ENCODE peak calls at places on chromosomes 5 and 9, in seven cellular contexts. One of them, this sample, is unnamed.

GRCh38 chr5:57009811-57010210 is 57.9 kb upstream of the MIER3 start:
- DNase-seq in EL: no peak
- DNase-seq in aorta: no peak
- DNase-seq in T-helper 9 cell: no peak
- DNase-seq in stimulated activated CD4-positive, alpha-beta T cell treated with anti-CD3 and anti-CD28 coated beads, Interleukin-1b, Interleukin-23, amount 100 ng/mL, for 1 hour: no peak
- DNase-seq in AG08395: no peak
- DNase-seq in stimulated activated CD8-positive, alpha-beta memory T cell treated with anti-CD3 and anti-CD28 coated beads, Interleukin-12 subunit alpha, Interleukin-12 subunit beta, amount 100 ng/mL, for 1 hour: no peak
- DNase-seq in this sample: no peak

GRCh38 chr5:2496126-2496525 is 255.4 kb downstream of the IRX2 start:
- DNase-seq in EL: no peak
- DNase-seq in aorta: no peak
- DNase-seq in T-helper 9 cell: no peak
- DNase-seq in stimulated activated CD4-positive, alpha-beta T cell treated with anti-CD3 and anti-CD28 coated beads, Interleukin-1b, Interleukin-23, amount 100 ng/mL, for 1 hour: no peak
- DNase-seq in AG08395: no peak
- DNase-seq in stimulated activated CD8-positive, alpha-beta memory T cell treated with anti-CD3 and anti-CD28 coated beads, Interleukin-12 subunit alpha, Interleukin-12 subunit beta, amount 100 ng/mL, for 1 hour: no peak
- DNase-seq in this sample: no peak

GRCh38 chr9:109014267-109015025 is 1.1 kb upstream of the CTNNAL1 start:
- DNase-seq in EL: no peak
- DNase-seq in aorta: no peak
- DNase-seq in T-helper 9 cell: no peak
- DNase-seq in stimulated activated CD4-positive, alpha-beta T cell treated with anti-CD3 and anti-CD28 coated beads, Interleukin-1b, Interleukin-23, amount 100 ng/mL, for 1 hour: no peak
- DNase-seq in AG08395: peak
- DNase-seq in stimulated activated CD8-positive, alpha-beta memory T cell treated with anti-CD3 and anti-CD28 coated beads, Interleukin-12 subunit alpha, Interleukin-12 subunit beta, amount 100 ng/mL, for 1 hour: no peak
- DNase-seq in this sample: no peak

GRCh38 chr5:146002491-146002890 is 66.1 kb downstream of the SH3RF2 start:
- DNase-seq in EL: no peak
- DNase-seq in aorta: no peak
- DNase-seq in T-helper 9 cell: no peak
- DNase-seq in stimulated activated CD4-positive, alpha-beta T cell treated with anti-CD3 and anti-CD28 coated beads, Interleukin-1b, Interleukin-23, amount 100 ng/mL, for 1 hour: no peak
- DNase-seq in AG08395: no peak
- DNase-seq in stimulated activated CD8-positive, alpha-beta memory T cell treated with anti-CD3 and anti-CD28 coated beads, Interleukin-12 subunit alpha, Interleukin-12 subunit beta, amount 100 ng/mL, for 1 hour: no peak
- DNase-seq in this sample: no peak

GRCh38 chr5:176844706-176845391 is 34.5 kb downstream of the UNC5A start:
- DNase-seq in EL: peak
- DNase-seq in aorta: no peak
- DNase-seq in T-helper 9 cell: no peak
- DNase-seq in stimulated activated CD4-positive, alpha-beta T cell treated with anti-CD3 and anti-CD28 coated beads, Interleukin-1b, Interleukin-23, amount 100 ng/mL, for 1 hour: no peak
- DNase-seq in AG08395: peak
- DNase-seq in stimulated activated CD8-positive, alpha-beta memory T cell treated with anti-CD3 and anti-CD28 coated beads, Interleukin-12 subunit alpha, Interleukin-12 subunit beta, amount 100 ng/mL, for 1 hour: no peak
- DNase-seq in this sample: no peak

GRCh38 chr5:154962494-154962893 is 21.6 kb downstream of the MRPL22 start:
- DNase-seq in EL: peak
- DNase-seq in aorta: no peak
- DNase-seq in T-helper 9 cell: no peak
- DNase-seq in stimulated activated CD4-positive, alpha-beta T cell treated with anti-CD3 and anti-CD28 coated beads, Interleukin-1b, Interleukin-23, amount 100 ng/mL, for 1 hour: no peak
- DNase-seq in AG08395: peak
- DNase-seq in stimulated activated CD8-positive, alpha-beta memory T cell treated with anti-CD3 and anti-CD28 coated beads, Interleukin-12 subunit alpha, Interleukin-12 subunit beta, amount 100 ng/mL, for 1 hour: no peak
- DNase-seq in this sample: no peak

GRCh38 chr5:149426931-149427330 is 47.8 kb upstream of the IL17B start:
- DNase-seq in EL: peak
- DNase-seq in aorta: no peak
- DNase-seq in T-helper 9 cell: no peak
- DNase-seq in stimulated activated CD4-positive, alpha-beta T cell treated with anti-CD3 and anti-CD28 coated beads, Interleukin-1b, Interleukin-23, amount 100 ng/mL, for 1 hour: no peak
- DNase-seq in AG08395: no peak
- DNase-seq in stimulated activated CD8-positive, alpha-beta memory T cell treated with anti-CD3 and anti-CD28 coated beads, Interleukin-12 subunit alpha, Interleukin-12 subunit beta, amount 100 ng/mL, for 1 hour: no peak
- DNase-seq in this sample: no peak

GRCh38 chr9:129140397-129141065 is 29.3 kb downstream of the PTPA start:
- DNase-seq in EL: peak
- DNase-seq in aorta: no peak
- DNase-seq in T-helper 9 cell: no peak
- DNase-seq in stimulated activated CD4-positive, alpha-beta T cell treated with anti-CD3 and anti-CD28 coated beads, Interleukin-1b, Interleukin-23, amount 100 ng/mL, for 1 hour: no peak
- DNase-seq in AG08395: no peak
- DNase-seq in stimulated activated CD8-positive, alpha-beta memory T cell treated with anti-CD3 and anti-CD28 coated beads, Interleukin-12 subunit alpha, Interleukin-12 subunit beta, amount 100 ng/mL, for 1 hour: no peak
- DNase-seq in this sample: no peak

GRCh38 chr9:8877753-8878494 is 1078.3 kb upstream of the DMAC1 start:
- DNase-seq in EL: no peak
- DNase-seq in aorta: no peak
- DNase-seq in T-helper 9 cell: no peak
- DNase-seq in stimulated activated CD4-positive, alpha-beta T cell treated with anti-CD3 and anti-CD28 coated beads, Interleukin-1b, Interleukin-23, amount 100 ng/mL, for 1 hour: no peak
- DNase-seq in AG08395: no peak
- DNase-seq in stimulated activated CD8-positive, alpha-beta memory T cell treated with anti-CD3 and anti-CD28 coated beads, Interleukin-12 subunit alpha, Interleukin-12 subunit beta, amount 100 ng/mL, for 1 hour: no peak
- DNase-seq in this sample: no peak

GRCh38 chr9:109342878-109343277 is 22.0 kb upstream of the EPB41L4B start:
- DNase-seq in EL: no peak
- DNase-seq in aorta: no peak
- DNase-seq in T-helper 9 cell: no peak
- DNase-seq in stimulated activated CD4-positive, alpha-beta T cell treated with anti-CD3 and anti-CD28 coated beads, Interleukin-1b, Interleukin-23, amount 100 ng/mL, for 1 hour: no peak
- DNase-seq in AG08395: no peak
- DNase-seq in stimulated activated CD8-positive, alpha-beta memory T cell treated with anti-CD3 and anti-CD28 coated beads, Interleukin-12 subunit alpha, Interleukin-12 subunit beta, amount 100 ng/mL, for 1 hour: no peak
- DNase-seq in this sample: no peak

GRCh38 chr5:122313001-122313402 is 965 bp downstream of the SNCAIP start:
- DNase-seq in EL: peak
- DNase-seq in aorta: no peak
- DNase-seq in T-helper 9 cell: no peak
- DNase-seq in stimulated activated CD4-positive, alpha-beta T cell treated with anti-CD3 and anti-CD28 coated beads, Interleukin-1b, Interleukin-23, amount 100 ng/mL, for 1 hour: no peak
- DNase-seq in AG08395: peak
- DNase-seq in stimulated activated CD8-positive, alpha-beta memory T cell treated with anti-CD3 and anti-CD28 coated beads, Interleukin-12 subunit alpha, Interleukin-12 subunit beta, amount 100 ng/mL, for 1 hour: no peak
- DNase-seq in this sample: no peak

GRCh38 chr9:12813960-12814876 is 39.4 kb downstream of the LURAP1L start:
- DNase-seq in EL: peak
- DNase-seq in aorta: peak
- DNase-seq in T-helper 9 cell: no peak
- DNase-seq in stimulated activated CD4-positive, alpha-beta T cell treated with anti-CD3 and anti-CD28 coated beads, Interleukin-1b, Interleukin-23, amount 100 ng/mL, for 1 hour: no peak
- DNase-seq in AG08395: peak
- DNase-seq in stimulated activated CD8-positive, alpha-beta memory T cell treated with anti-CD3 and anti-CD28 coated beads, Interleukin-12 subunit alpha, Interleukin-12 subunit beta, amount 100 ng/mL, for 1 hour: no peak
- DNase-seq in this sample: peak

GRCh38 chr5:76601470-76601869 is 21.7 kb downstream of the F2RL2 start:
- DNase-seq in EL: peak
- DNase-seq in aorta: no peak
- DNase-seq in T-helper 9 cell: no peak
- DNase-seq in stimulated activated CD4-positive, alpha-beta T cell treated with anti-CD3 and anti-CD28 coated beads, Interleukin-1b, Interleukin-23, amount 100 ng/mL, for 1 hour: no peak
- DNase-seq in AG08395: peak
- DNase-seq in stimulated activated CD8-positive, alpha-beta memory T cell treated with anti-CD3 and anti-CD28 coated beads, Interleukin-12 subunit alpha, Interleukin-12 subunit beta, amount 100 ng/mL, for 1 hour: peak
- DNase-seq in this sample: no peak

GRCh38 chr9:108665856-108666784 is 189.7 kb downstream of the ACTL7B start:
- DNase-seq in EL: peak
- DNase-seq in aorta: no peak
- DNase-seq in T-helper 9 cell: no peak
- DNase-seq in stimulated activated CD4-positive, alpha-beta T cell treated with anti-CD3 and anti-CD28 coated beads, Interleukin-1b, Interleukin-23, amount 100 ng/mL, for 1 hour: no peak
- DNase-seq in AG08395: peak
- DNase-seq in stimulated activated CD8-positive, alpha-beta memory T cell treated with anti-CD3 and anti-CD28 coated beads, Interleukin-12 subunit alpha, Interleukin-12 subunit beta, amount 100 ng/mL, for 1 hour: no peak
- DNase-seq in this sample: no peak

GRCh38 chr5:79802404-79802803 is 112.8 kb downstream of the CMYA5 start:
- DNase-seq in EL: no peak
- DNase-seq in aorta: no peak
- DNase-seq in T-helper 9 cell: no peak
- DNase-seq in stimulated activated CD4-positive, alpha-beta T cell treated with anti-CD3 and anti-CD28 coated beads, Interleukin-1b, Interleukin-23, amount 100 ng/mL, for 1 hour: no peak
- DNase-seq in AG08395: no peak
- DNase-seq in stimulated activated CD8-positive, alpha-beta memory T cell treated with anti-CD3 and anti-CD28 coated beads, Interleukin-12 subunit alpha, Interleukin-12 subunit beta, amount 100 ng/mL, for 1 hour: no peak
- DNase-seq in this sample: no peak

GRCh38 chr9:78899006-78899405 is 602.1 kb downstream of the PSAT1 start:
- DNase-seq in EL: no peak
- DNase-seq in aorta: no peak
- DNase-seq in T-helper 9 cell: no peak
- DNase-seq in stimulated activated CD4-positive, alpha-beta T cell treated with anti-CD3 and anti-CD28 coated beads, Interleukin-1b, Interleukin-23, amount 100 ng/mL, for 1 hour: no peak
- DNase-seq in AG08395: no peak
- DNase-seq in stimulated activated CD8-positive, alpha-beta memory T cell treated with anti-CD3 and anti-CD28 coated beads, Interleukin-12 subunit alpha, Interleukin-12 subunit beta, amount 100 ng/mL, for 1 hour: no peak
- DNase-seq in this sample: no peak

GRCh38 chr9:1982074-1982473 is 33.1 kb upstream of the SMARCA2 start:
- DNase-seq in EL: no peak
- DNase-seq in aorta: no peak
- DNase-seq in T-helper 9 cell: no peak
- DNase-seq in stimulated activated CD4-positive, alpha-beta T cell treated with anti-CD3 and anti-CD28 coated beads, Interleukin-1b, Interleukin-23, amount 100 ng/mL, for 1 hour: no peak
- DNase-seq in AG08395: no peak
- DNase-seq in stimulated activated CD8-positive, alpha-beta memory T cell treated with anti-CD3 and anti-CD28 coated beads, Interleukin-12 subunit alpha, Interleukin-12 subunit beta, amount 100 ng/mL, for 1 hour: no peak
- DNase-seq in this sample: no peak

GRCh38 chr9:93904649-93905472 is 50.3 kb downstream of the BARX1 start:
- DNase-seq in EL: no peak
- DNase-seq in aorta: peak
- DNase-seq in T-helper 9 cell: no peak
- DNase-seq in stimulated activated CD4-positive, alpha-beta T cell treated with anti-CD3 and anti-CD28 coated beads, Interleukin-1b, Interleukin-23, amount 100 ng/mL, for 1 hour: no peak
- DNase-seq in AG08395: no peak
- DNase-seq in stimulated activated CD8-positive, alpha-beta memory T cell treated with anti-CD3 and anti-CD28 coated beads, Interleukin-12 subunit alpha, Interleukin-12 subunit beta, amount 100 ng/mL, for 1 hour: no peak
- DNase-seq in this sample: no peak

GRCh38 chr9:111038336-111039202 is at the start of gene LPAR1:
- DNase-seq in EL: peak
- DNase-seq in aorta: peak
- DNase-seq in T-helper 9 cell: no peak
- DNase-seq in stimulated activated CD4-positive, alpha-beta T cell treated with anti-CD3 and anti-CD28 coated beads, Interleukin-1b, Interleukin-23, amount 100 ng/mL, for 1 hour: no peak
- DNase-seq in AG08395: peak
- DNase-seq in stimulated activated CD8-positive, alpha-beta memory T cell treated with anti-CD3 and anti-CD28 coated beads, Interleukin-12 subunit alpha, Interleukin-12 subunit beta, amount 100 ng/mL, for 1 hour: no peak
- DNase-seq in this sample: no peak

GRCh38 chr9:81823672-81824554 is 104.3 kb upstream of the SPATA31D4 start:
- DNase-seq in EL: no peak
- DNase-seq in aorta: no peak
- DNase-seq in T-helper 9 cell: no peak
- DNase-seq in stimulated activated CD4-positive, alpha-beta T cell treated with anti-CD3 and anti-CD28 coated beads, Interleukin-1b, Interleukin-23, amount 100 ng/mL, for 1 hour: no peak
- DNase-seq in AG08395: peak
- DNase-seq in stimulated activated CD8-positive, alpha-beta memory T cell treated with anti-CD3 and anti-CD28 coated beads, Interleukin-12 subunit alpha, Interleukin-12 subunit beta, amount 100 ng/mL, for 1 hour: no peak
- DNase-seq in this sample: no peak

GRCh38 chr5:148848378-148849031 is 22.1 kb downstream of the ADRB2 start:
- DNase-seq in EL: no peak
- DNase-seq in aorta: no peak
- DNase-seq in T-helper 9 cell: no peak
- DNase-seq in stimulated activated CD4-positive, alpha-beta T cell treated with anti-CD3 and anti-CD28 coated beads, Interleukin-1b, Interleukin-23, amount 100 ng/mL, for 1 hour: no peak
- DNase-seq in AG08395: no peak
- DNase-seq in stimulated activated CD8-positive, alpha-beta memory T cell treated with anti-CD3 and anti-CD28 coated beads, Interleukin-12 subunit alpha, Interleukin-12 subunit beta, amount 100 ng/mL, for 1 hour: no peak
- DNase-seq in this sample: peak

GRCh38 chr9:21031091-21031817 is at the start of gene HACD4:
- DNase-seq in EL: peak
- DNase-seq in aorta: peak
- DNase-seq in T-helper 9 cell: peak
- DNase-seq in stimulated activated CD4-positive, alpha-beta T cell treated with anti-CD3 and anti-CD28 coated beads, Interleukin-1b, Interleukin-23, amount 100 ng/mL, for 1 hour: peak
- DNase-seq in AG08395: peak
- DNase-seq in stimulated activated CD8-positive, alpha-beta memory T cell treated with anti-CD3 and anti-CD28 coated beads, Interleukin-12 subunit alpha, Interleukin-12 subunit beta, amount 100 ng/mL, for 1 hour: peak
- DNase-seq in this sample: peak

GRCh38 chr9:70389188-70389587 is 25.3 kb downstream of the KLF9 start:
- DNase-seq in EL: no peak
- DNase-seq in aorta: no peak
- DNase-seq in T-helper 9 cell: no peak
- DNase-seq in stimulated activated CD4-positive, alpha-beta T cell treated with anti-CD3 and anti-CD28 coated beads, Interleukin-1b, Interleukin-23, amount 100 ng/mL, for 1 hour: no peak
- DNase-seq in AG08395: no peak
- DNase-seq in stimulated activated CD8-positive, alpha-beta memory T cell treated with anti-CD3 and anti-CD28 coated beads, Interleukin-12 subunit alpha, Interleukin-12 subunit beta, amount 100 ng/mL, for 1 hour: no peak
- DNase-seq in this sample: no peak

GRCh38 chr5:77852514-77853352 is 76.6 kb upstream of the TBCA start:
- DNase-seq in EL: peak
- DNase-seq in aorta: peak
- DNase-seq in T-helper 9 cell: no peak
- DNase-seq in stimulated activated CD4-positive, alpha-beta T cell treated with anti-CD3 and anti-CD28 coated beads, Interleukin-1b, Interleukin-23, amount 100 ng/mL, for 1 hour: no peak
- DNase-seq in AG08395: peak
- DNase-seq in stimulated activated CD8-positive, alpha-beta memory T cell treated with anti-CD3 and anti-CD28 coated beads, Interleukin-12 subunit alpha, Interleukin-12 subunit beta, amount 100 ng/mL, for 1 hour: no peak
- DNase-seq in this sample: no peak

GRCh38 chr9:138117101-138117750 is 239.6 kb downstream of the CACNA1B start:
- DNase-seq in EL: no peak
- DNase-seq in aorta: no peak
- DNase-seq in T-helper 9 cell: no peak
- DNase-seq in stimulated activated CD4-positive, alpha-beta T cell treated with anti-CD3 and anti-CD28 coated beads, Interleukin-1b, Interleukin-23, amount 100 ng/mL, for 1 hour: no peak
- DNase-seq in AG08395: no peak
- DNase-seq in stimulated activated CD8-positive, alpha-beta memory T cell treated with anti-CD3 and anti-CD28 coated beads, Interleukin-12 subunit alpha, Interleukin-12 subunit beta, amount 100 ng/mL, for 1 hour: no peak
- DNase-seq in this sample: no peak

GRCh38 chr9:107019216-107019615 is 156.2 kb downstream of the ZNF462 start:
- DNase-seq in EL: peak
- DNase-seq in aorta: no peak
- DNase-seq in T-helper 9 cell: no peak
- DNase-seq in stimulated activated CD4-positive, alpha-beta T cell treated with anti-CD3 and anti-CD28 coated beads, Interleukin-1b, Interleukin-23, amount 100 ng/mL, for 1 hour: no peak
- DNase-seq in AG08395: peak
- DNase-seq in stimulated activated CD8-positive, alpha-beta memory T cell treated with anti-CD3 and anti-CD28 coated beads, Interleukin-12 subunit alpha, Interleukin-12 subunit beta, amount 100 ng/mL, for 1 hour: no peak
- DNase-seq in this sample: no peak

GRCh38 chr9:16726023-16726422 is 144.4 kb downstream of the BNC2 start:
- DNase-seq in EL: peak
- DNase-seq in aorta: no peak
- DNase-seq in T-helper 9 cell: no peak
- DNase-seq in stimulated activated CD4-positive, alpha-beta T cell treated with anti-CD3 and anti-CD28 coated beads, Interleukin-1b, Interleukin-23, amount 100 ng/mL, for 1 hour: no peak
- DNase-seq in AG08395: no peak
- DNase-seq in stimulated activated CD8-positive, alpha-beta memory T cell treated with anti-CD3 and anti-CD28 coated beads, Interleukin-12 subunit alpha, Interleukin-12 subunit beta, amount 100 ng/mL, for 1 hour: no peak
- DNase-seq in this sample: no peak

GRCh38 chr5:172411423-172412111 is 42.8 kb downstream of the SH3PXD2B start:
- DNase-seq in EL: no peak
- DNase-seq in aorta: no peak
- DNase-seq in T-helper 9 cell: no peak
- DNase-seq in stimulated activated CD4-positive, alpha-beta T cell treated with anti-CD3 and anti-CD28 coated beads, Interleukin-1b, Interleukin-23, amount 100 ng/mL, for 1 hour: no peak
- DNase-seq in AG08395: peak
- DNase-seq in stimulated activated CD8-positive, alpha-beta memory T cell treated with anti-CD3 and anti-CD28 coated beads, Interleukin-12 subunit alpha, Interleukin-12 subunit beta, amount 100 ng/mL, for 1 hour: no peak
- DNase-seq in this sample: no peak

This sample was measured in NK-92 treated with Interleukin-12 subunit alpha and Interleukin-12 subunit beta, amount 100 ng/mL, for 24 hours.